ENCODE peak calls at places on chromosomes 12 and 14, in five cellular contexts. X is fibroblast of the aortic adventitia, C is SIG-M5, P is AG09319, L is mammary epithelial cell. N is an unnamed sample.

GRCh38 chr12:121795029-121795977 is 1.8 kb upstream of the RHOF start:
- DNase-seq in L (peak; percentile 67), X (peak; percentile 90), P (no peak), C (no peak), N (peak; percentile 41)

GRCh38 chr14:90456551-90456950 is 59.7 kb downstream of the CALM1 start:
- DNase-seq in C (no peak), X (no peak), L (no peak), P (no peak), N (no peak)

GRCh38 chr14:83163016-83163415 is 1629.4 kb upstream of the SEL1L start:
- DNase-seq in X (no peak), L (no peak), P (no peak), C (no peak), N (no peak)

GRCh38 chr12:6827982-6828670 is at the start of gene P3H3:
- DNase-seq in L (no peak), C (no peak), X (peak; percentile 50), P (no peak), N (no peak)

GRCh38 chr14:80634106-80634758 is 307.3 kb downstream of the CEP128 start:
- DNase-seq in L (peak; percentile 46), C (no peak), X (peak; percentile 25), P (no peak), N (no peak)

GRCh38 chr12:46073321-46073720 is 82.9 kb upstream of the SCAF11 start:
- DNase-seq in X (no peak), P (no peak), L (no peak), C (no peak), N (no peak)

GRCh38 chr12:76277480-76277879 is 70.7 kb downstream of the BBS10 start:
- DNase-seq in L (peak; percentile 61), P (no peak), X (peak; percentile 80), C (no peak), N (no peak)

GRCh38 chr14:24280797-24281460 is 9.5 kb upstream of the RABGGTA start:
- DNase-seq in X (peak; percentile 57), C (no peak), P (no peak), L (no peak), N (no peak)

GRCh38 chr12:24615967-24616411 is 332.9 kb downstream of the BCAT1 start:
- DNase-seq in P (no peak), X (peak; percentile 83), C (no peak), L (no peak), N (no peak)

GRCh38 chr12:116910280-116910644 is 488 bp upstream of the FBXW8 start:
- DNase-seq in C (no peak), P (no peak), L (no peak), X (no peak), N (no peak)

GRCh38 chr12:93862424-93862823 is 185.2 kb downstream of the CRADD start:
- DNase-seq in C (no peak), P (no peak), L (peak; percentile 13), X (peak; percentile 45), N (no peak)

GRCh38 chr12:67920432-67920831 is 68.8 kb upstream of the IFNG-AS1 start:
- DNase-seq in P (no peak), C (no peak), X (no peak), L (peak; percentile 88), N (no peak)

GRCh38 chr14:63923422-63923752 is 70.6 kb downstream of the SYNE2 start:
- DNase-seq in L (no peak), C (no peak), X (no peak), P (no peak), N (no peak)

GRCh38 chr14:73713206-73713803 is 879 bp downstream of the PNMA1 start:
- DNase-seq in L (no peak), P (no peak), C (no peak), X (peak; percentile 47), N (no peak)

GRCh38 chr14:92385561-92385960 is 62.6 kb downstream of the SLC24A4 start:
- DNase-seq in P (no peak), X (no peak), L (no peak), C (no peak), N (no peak)

GRCh38 chr12:28114488-28114887 is 75.8 kb upstream of the CCDC91 start:
- DNase-seq in P (no peak), X (no peak), L (peak; percentile 77), C (no peak), N (no peak)

GRCh38 chr14:60807971-60808370 is 73.4 kb downstream of the MNAT1 start:
- DNase-seq in L (no peak), P (no peak), X (no peak), C (no peak), N (no peak)

GRCh38 chr12:93777249-93777648 is 100.1 kb downstream of the CRADD start:
- DNase-seq in P (no peak), L (no peak), C (no peak), X (no peak), N (no peak)

GRCh38 chr14:21104448-21105060 is 3.7 kb downstream of the TMEM253 start:
- DNase-seq in L (peak; percentile 74), P (no peak), X (peak; percentile 81), C (no peak), N (peak; percentile 49)

GRCh38 chr12:96431067-96431466 is 30.8 kb upstream of the CDK17 start:
- DNase-seq in X (no peak), C (no peak), P (no peak), L (no peak), N (no peak)

GRCh38 chr14:36619853-36620252 is 37.4 kb upstream of the NKX2-8 start:
- DNase-seq in X (no peak), L (peak; percentile 72), C (no peak), P (no peak), N (no peak)

GRCh38 chr14:88492272-88493089 is 62.3 kb downstream of the PTPN21 start:
- DNase-seq in X (peak; percentile 84), C (peak; percentile 28), P (peak; percentile 52), L (peak; percentile 49), N (peak; percentile 3)

GRCh38 chr12:80129895-80130535 is 30.7 kb downstream of the OTOGL start:
- DNase-seq in P (peak; percentile 47), C (no peak), X (peak; percentile 89), L (no peak), N (no peak)

GRCh38 chr12:113198286-113198685 is 12.8 kb downstream of the RITA1 start:
- DNase-seq in L (peak; percentile 15), X (no peak), C (no peak), P (no peak), N (no peak)

GRCh38 chr12:12376636-12377448 is 20.0 kb downstream of the BORCS5 start:
- DNase-seq in L (peak; percentile 68), X (peak; percentile 89), C (peak; percentile 22), P (peak; percentile 60), N (peak; percentile 43)

GRCh38 chr12:6613776-6614512 is 6.8 kb upstream of the CHD4 start:
- DNase-seq in C (peak; percentile 93), P (peak; percentile 89), L (peak; percentile 65), X (peak; percentile 99), N (peak; percentile 97)

GRCh38 chr12:6062427-6063378 is 61.8 kb downstream of the VWF start:
- DNase-seq in X (peak; percentile 58), C (no peak), L (peak; percentile 31), P (no peak), N (no peak)

GRCh38 chr14:104419865-104420458 is 159.6 kb upstream of the C14orf180 start:
- DNase-seq in C (no peak), L (no peak), P (no peak), X (no peak), N (no peak)

GRCh38 chr14:101449114-101449513 is 112.2 kb upstream of the DIO3 start:
- DNase-seq in P (no peak), C (no peak), X (no peak), L (no peak), N (no peak)

GRCh38 chr12:3049596-3050314 is 27.4 kb upstream of the TSPAN9 start:
- DNase-seq in P (no peak), L (no peak), C (no peak), X (no peak), N (no peak)

GRCh38 chr14:31893156-31893813 is 183.8 kb upstream of the ARHGAP5 start:
- DNase-seq in X (no peak), L (peak; percentile 37), C (no peak), P (no peak), N (no peak)

GRCh38 chr14:95482967-95483842 is 33.2 kb downstream of the SYNE3 start:
- DNase-seq in P (peak; percentile 91), L (peak; percentile 80), X (peak; percentile 96), C (no peak), N (no peak)

GRCh38 chr12:110543252-110543959 is 39.7 kb downstream of the PPTC7 start:
- DNase-seq in X (peak; percentile 92), L (peak; percentile 98), P (peak; percentile 64), C (no peak), N (no peak)

GRCh38 chr12:104423273-104423672 is 33.5 kb upstream of the CHST11 start:
- DNase-seq in P (no peak), X (no peak), L (peak; percentile 46), C (no peak), N (no peak)

N was measured in GF-D8.